ENCODE peak calls at places on chromosomes 1 and 21, in five cellular contexts. L is MM.1S, B is IMR-90, S is lower lobe of right lung, D is fibroblast of pulmonary artery. M is an unnamed sample.

GRCh38 chr1:936865-937264 is 13.1 kb downstream of the SAMD11 start:
- DNase-seq in L (no peak), B (no peak), S (no peak), D (no peak), M (no peak)

GRCh38 chr21:27026501-27026900 is 59.6 kb upstream of the ADAMTS5 start:
- DNase-seq in L (no peak), B (peak), S (no peak), D (no peak), M (peak)

GRCh38 chr1:195520757-195521156 is 1087.5 kb downstream of the KCNT2 start:
- DNase-seq in L (peak), B (no peak), S (no peak), D (no peak), M (no peak)

GRCh38 chr1:101996830-101997485 is at the start of gene OLFM3:
- DNase-seq in L (no peak), B (no peak), S (no peak), D (peak), M (no peak)

GRCh38 chr1:151966061-151966460 is 27.6 kb downstream of the S100A10 start:
- DNase-seq in L (no peak), B (no peak), S (no peak), D (no peak), M (no peak)

GRCh38 chr1:113545210-113545609 is 154.9 kb downstream of the MAGI3 start:
- DNase-seq in L (no peak), B (no peak), S (no peak), D (no peak), M (no peak)

GRCh38 chr1:214966366-214966765 is 116.2 kb upstream of the KCNK2 start:
- DNase-seq in L (no peak), B (peak), S (no peak), D (peak), M (peak)

GRCh38 chr1:172686143-172686542 is 27.2 kb downstream of the FASLG start:
- DNase-seq in L (no peak), B (no peak), S (no peak), D (no peak), M (no peak)

GRCh38 chr1:80533178-80533577 is 1267.6 kb upstream of the ADGRL2 start:
- DNase-seq in L (no peak), B (no peak), S (no peak), D (no peak), M (no peak)

GRCh38 chr1:87953109-87953508 is 624.4 kb downstream of the LMO4 start:
- DNase-seq in L (no peak), B (no peak), S (no peak), D (peak), M (no peak)

GRCh38 chr1:209876091-209876800 is 48.5 kb downstream of the UTP25 start:
- DNase-seq in L (no peak), B (no peak), S (no peak), D (no peak), M (peak)

GRCh38 chr1:217472915-217473314 is 158.0 kb downstream of the GPATCH2 start:
- DNase-seq in L (no peak), B (peak), S (no peak), D (no peak), M (no peak)

GRCh38 chr1:3584915-3585314 is 26.4 kb downstream of the MEGF6 start:
- DNase-seq in L (no peak), B (no peak), S (no peak), D (no peak), M (no peak)

GRCh38 chr21:38733973-38734546 is 71.7 kb upstream of the ETS2 start:
- DNase-seq in L (peak), B (peak), S (peak), D (peak), M (peak)

GRCh38 chr1:156387899-156388813 is 19.1 kb downstream of the RHBG start:
- DNase-seq in L (peak), B (no peak), S (no peak), D (no peak), M (no peak)

GRCh38 chr21:41361786-41362604 is at the start of gene MX2:
- DNase-seq in L (peak), B (peak), S (peak), D (peak), M (peak)

GRCh38 chr1:236421022-236421421 is 26.9 kb downstream of the EDARADD start:
- DNase-seq in L (no peak), B (no peak), S (no peak), D (peak), M (no peak)

GRCh38 chr1:213983589-213984386 is 4.0 kb upstream of the PROX1 start:
- DNase-seq in L (no peak), B (no peak), S (no peak), D (no peak), M (no peak)

GRCh38 chr1:156417700-156418015 is 48.6 kb downstream of the RHBG start:
- DNase-seq in L (no peak), B (no peak), S (no peak), D (no peak), M (no peak)

GRCh38 chr1:179742717-179743678 is at the start of gene FAM163A:
- DNase-seq in L (no peak), B (no peak), S (no peak), D (no peak), M (peak)

GRCh38 chr1:77413541-77414335 is 131.9 kb downstream of the AK5 start:
- DNase-seq in L (no peak), B (no peak), S (no peak), D (no peak), M (no peak)

GRCh38 chr1:194862129-194862528 is 1675.7 kb upstream of the B3GALT2 start:
- DNase-seq in L (no peak), B (no peak), S (no peak), D (no peak), M (no peak)

GRCh38 chr1:236514703-236515442 is 8.9 kb upstream of the LGALS8 start:
- DNase-seq in L (no peak), B (no peak), S (no peak), D (no peak), M (no peak)

GRCh38 chr1:44619261-44619900 is 54.9 kb downstream of the TMEM53 start:
- DNase-seq in L (no peak), B (peak), S (no peak), D (peak), M (peak)

GRCh38 chr1:248805905-248806304 is 19.8 kb downstream of the SH3BP5L start:
- DNase-seq in L (peak), B (no peak), S (no peak), D (no peak), M (no peak)

GRCh38 chr1:157773723-157774350 is 3.1 kb downstream of the FCRL2 start:
- DNase-seq in L (peak), B (no peak), S (no peak), D (no peak), M (no peak)
- TF ChIP-seq CTCF in L (peak), B (no peak), S (no peak), D (no peak), M (no peak)

GRCh38 chr21:44067011-44067839 is 40.0 kb upstream of the PWP2 start:
- DNase-seq in L (no peak), B (no peak), S (no peak), D (no peak), M (no peak)
- TF ChIP-seq CTCF in L (no peak), B (no peak), S (no peak), D (no peak), M (no peak)

GRCh38 chr1:168092151-168092550 is 44.6 kb downstream of the GPR161 start:
- DNase-seq in L (no peak), B (no peak), S (no peak), D (no peak), M (no peak)

GRCh38 chr1:168093616-168094015 is 43.1 kb downstream of the GPR161 start:
- DNase-seq in L (no peak), B (no peak), S (no peak), D (no peak), M (no peak)

GRCh38 chr1:168091063-168091462 is 45.7 kb downstream of the GPR161 start:
- DNase-seq in L (no peak), B (no peak), S (no peak), D (no peak), M (no peak)

GRCh38 chr1:168091720-168092119 is 45.0 kb downstream of the GPR161 start:
- DNase-seq in L (no peak), B (no peak), S (no peak), D (no peak), M (peak)

DNA sequence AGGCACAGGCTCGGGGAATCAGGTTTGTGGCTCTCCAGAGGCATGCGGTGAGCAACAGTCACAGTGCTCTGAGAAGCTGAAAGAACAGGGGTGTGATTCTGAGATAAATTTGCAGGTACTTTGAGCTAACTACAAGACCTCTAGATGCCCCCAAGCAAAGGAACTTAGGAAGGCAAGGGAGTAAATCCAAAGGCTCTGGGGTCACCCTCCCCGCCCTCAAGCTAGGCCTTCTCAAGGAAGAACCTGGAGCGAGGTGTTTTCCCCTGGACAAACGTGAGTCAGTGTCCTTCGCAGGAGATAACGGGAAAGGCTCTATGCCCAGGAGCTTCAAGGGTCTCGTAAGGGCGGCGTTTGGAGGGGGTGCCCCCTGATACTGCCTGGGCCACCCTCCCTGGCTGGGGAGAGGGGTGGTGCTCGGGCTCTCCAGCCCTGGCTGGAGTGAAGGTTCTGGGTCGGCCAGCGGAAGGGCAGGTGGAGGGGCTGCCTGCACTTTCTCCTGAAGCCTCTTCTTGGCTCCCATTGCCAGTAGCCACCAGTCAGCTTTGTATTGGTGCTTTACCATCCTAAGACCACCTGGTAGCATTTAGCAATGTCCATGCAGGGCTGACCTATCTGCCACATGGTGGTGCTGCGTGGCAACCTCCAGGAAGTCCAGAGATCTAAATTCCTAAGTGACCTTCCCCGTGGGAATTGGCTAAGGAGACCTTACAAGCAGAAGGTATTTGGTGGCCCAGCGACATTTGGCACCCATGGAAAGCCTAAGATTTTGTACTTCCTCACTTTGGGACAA is 44.0 kb downstream of the GPR161 start:
- DNase-seq in L (no peak), B (no peak), S (no peak), D (peak), M (peak)
- TF ChIP-seq CTCF in L (peak), B (peak), S (peak), D (peak), M (peak)

DNA sequence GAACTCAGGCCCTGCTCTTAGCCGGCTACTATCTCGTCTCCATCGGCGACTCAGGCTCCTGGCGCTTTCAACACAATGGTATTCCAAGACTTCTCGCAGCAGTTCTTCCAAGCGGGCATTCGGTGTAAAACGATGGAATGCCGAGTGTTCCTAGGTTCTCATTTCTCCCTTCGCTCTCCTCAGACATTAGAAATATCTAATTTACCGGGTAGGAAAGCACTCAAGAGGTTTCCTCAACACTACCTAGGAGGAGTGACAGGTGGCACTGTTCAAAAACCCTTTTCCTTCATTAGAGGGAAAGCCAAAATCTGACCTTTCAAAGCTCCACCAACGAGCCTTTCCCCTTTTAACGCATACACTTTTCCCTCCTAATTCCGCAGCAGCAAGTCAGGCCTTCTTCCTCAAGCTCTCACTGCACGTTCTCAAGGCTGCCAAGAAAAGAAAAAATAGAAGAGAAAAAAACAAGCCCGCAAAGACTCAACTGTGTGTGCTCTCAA is 601 bp downstream of the UBE2G2 start:
- DNase-seq in L (peak), B (peak), S (no peak), D (peak), M (no peak)
- TF ChIP-seq CTCF in L (peak), B (peak), S (peak), D (peak), M (peak)

DNA sequence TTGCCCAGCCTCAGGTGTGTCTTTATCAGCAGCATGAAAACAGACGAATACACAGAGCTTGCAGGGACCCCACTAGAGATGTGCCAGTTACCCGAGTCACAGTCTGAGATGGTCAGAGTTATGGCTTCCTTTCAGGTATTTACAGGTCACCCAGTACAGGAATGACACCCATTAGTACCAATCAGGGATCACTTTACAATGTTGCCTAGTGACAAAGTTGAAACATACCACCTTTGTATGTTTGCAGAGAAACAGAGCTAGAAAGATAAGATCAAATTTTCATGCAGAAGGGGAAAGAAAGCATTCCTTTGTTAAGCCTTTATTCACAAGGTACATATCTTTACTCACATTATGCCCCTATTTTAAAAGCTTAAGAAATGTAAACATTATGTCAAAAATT is 137.6 kb downstream of the RGS7 start:
- DNase-seq in L (no peak), B (no peak), S (no peak), D (no peak), M (no peak)
- TF ChIP-seq CTCF in L (no peak), B (no peak), S (no peak), D (no peak), M (no peak)